ENCODE peak calls at places on chromosome 2, in six cellular contexts. One of them, this sample, is unnamed.

GRCh38 chr2:117850015-117850414 is 35.5 kb downstream of the DDX18 start:
- DNase-seq in kidney epithelial cell: no peak
- DNase-seq in DND-41: no peak
- DNase-seq in fibroblast of lung: no peak
- DNase-seq in choroid plexus epithelial cell: no peak
- DNase-seq in HL-60: no peak
- DNase-seq in this sample: no peak

GRCh38 chr2:191311627-191312026 is 66.4 kb downstream of the MYO1B start:
- DNase-seq in kidney epithelial cell: peak
- DNase-seq in DND-41: no peak
- DNase-seq in fibroblast of lung: peak
- DNase-seq in choroid plexus epithelial cell: peak
- DNase-seq in HL-60: no peak
- DNase-seq in this sample: no peak

GRCh38 chr2:179467111-179467510 is 202.5 kb upstream of the SESTD1 start:
- DNase-seq in kidney epithelial cell: no peak
- DNase-seq in DND-41: no peak
- DNase-seq in fibroblast of lung: peak
- DNase-seq in choroid plexus epithelial cell: peak
- DNase-seq in HL-60: no peak
- DNase-seq in this sample: no peak

GRCh38 chr2:23707096-23707495 is 219.8 kb downstream of the ATAD2B start:
- DNase-seq in kidney epithelial cell: no peak
- DNase-seq in DND-41: no peak
- DNase-seq in fibroblast of lung: no peak
- DNase-seq in choroid plexus epithelial cell: no peak
- DNase-seq in HL-60: no peak
- DNase-seq in this sample: no peak

GRCh38 chr2:140440815-140441214 is 1660.6 kb upstream of the NXPH2 start:
- DNase-seq in kidney epithelial cell: no peak
- DNase-seq in DND-41: no peak
- DNase-seq in fibroblast of lung: no peak
- DNase-seq in choroid plexus epithelial cell: no peak
- DNase-seq in HL-60: no peak
- DNase-seq in this sample: no peak

GRCh38 chr2:175251425-175252041 is 70.0 kb upstream of the ATP5MC3 start:
- DNase-seq in kidney epithelial cell: no peak
- DNase-seq in DND-41: peak
- DNase-seq in fibroblast of lung: peak
- DNase-seq in choroid plexus epithelial cell: peak
- DNase-seq in HL-60: peak
- DNase-seq in this sample: peak

GRCh38 chr2:220619525-220620267 is 952.4 kb downstream of the EPHA4 start:
- DNase-seq in kidney epithelial cell: peak
- DNase-seq in DND-41: no peak
- DNase-seq in fibroblast of lung: peak
- DNase-seq in choroid plexus epithelial cell: no peak
- DNase-seq in HL-60: no peak
- DNase-seq in this sample: no peak

GRCh38 chr2:191013617-191013875 is 425 bp downstream of the STAT1 start:
- DNase-seq in kidney epithelial cell: no peak
- DNase-seq in DND-41: peak
- DNase-seq in fibroblast of lung: no peak
- DNase-seq in choroid plexus epithelial cell: peak
- DNase-seq in HL-60: peak
- DNase-seq in this sample: no peak

GRCh38 chr2:133324150-133324561 is 244.1 kb downstream of the NCKAP5 start:
- DNase-seq in kidney epithelial cell: no peak
- DNase-seq in DND-41: no peak
- DNase-seq in fibroblast of lung: peak
- DNase-seq in choroid plexus epithelial cell: peak
- DNase-seq in HL-60: no peak
- DNase-seq in this sample: no peak

GRCh38 chr2:56040834-56041233 is 117.3 kb upstream of the EFEMP1 start:
- DNase-seq in kidney epithelial cell: no peak
- DNase-seq in DND-41: no peak
- DNase-seq in fibroblast of lung: no peak
- DNase-seq in choroid plexus epithelial cell: no peak
- DNase-seq in HL-60: no peak
- DNase-seq in this sample: no peak

GRCh38 chr2:72915076-72915906 is 2.0 kb upstream of the EMX1 start:
- DNase-seq in kidney epithelial cell: no peak
- DNase-seq in DND-41: no peak
- DNase-seq in fibroblast of lung: no peak
- DNase-seq in choroid plexus epithelial cell: no peak
- DNase-seq in HL-60: no peak
- DNase-seq in this sample: no peak
- H3K4me3 ChIP-seq in kidney epithelial cell: no peak
- H3K4me3 ChIP-seq in DND-41: no peak
- H3K4me3 ChIP-seq in fibroblast of lung: no peak
- H3K4me3 ChIP-seq in choroid plexus epithelial cell: no peak
- H3K4me3 ChIP-seq in HL-60: no peak
- H3K4me3 ChIP-seq in this sample: peak

GRCh38 chr2:238914648-238915015 is 66.7 kb downstream of the TWIST2 start:
- DNase-seq in kidney epithelial cell: no peak
- DNase-seq in DND-41: no peak
- DNase-seq in fibroblast of lung: peak
- DNase-seq in choroid plexus epithelial cell: peak
- DNase-seq in HL-60: no peak
- DNase-seq in this sample: no peak
- H3K4me3 ChIP-seq in kidney epithelial cell: no peak
- H3K4me3 ChIP-seq in DND-41: no peak
- H3K4me3 ChIP-seq in fibroblast of lung: no peak
- H3K4me3 ChIP-seq in choroid plexus epithelial cell: no peak
- H3K4me3 ChIP-seq in HL-60: no peak
- H3K4me3 ChIP-seq in this sample: no peak

GRCh38 chr2:241844831-241845578 is 13.7 kb downstream of the PDCD1 start:
- DNase-seq in kidney epithelial cell: no peak
- DNase-seq in DND-41: no peak
- DNase-seq in fibroblast of lung: no peak
- DNase-seq in choroid plexus epithelial cell: no peak
- DNase-seq in HL-60: no peak
- DNase-seq in this sample: no peak

GRCh38 chr2:241842067-241842415 is 16.7 kb downstream of the PDCD1 start:
- DNase-seq in kidney epithelial cell: no peak
- DNase-seq in DND-41: no peak
- DNase-seq in fibroblast of lung: no peak
- DNase-seq in choroid plexus epithelial cell: no peak
- DNase-seq in HL-60: no peak
- DNase-seq in this sample: no peak

GRCh38 chr2:241843321-241844065 is 15.2 kb downstream of the PDCD1 start:
- DNase-seq in kidney epithelial cell: no peak
- DNase-seq in DND-41: no peak
- DNase-seq in fibroblast of lung: no peak
- DNase-seq in choroid plexus epithelial cell: no peak
- DNase-seq in HL-60: no peak
- DNase-seq in this sample: no peak

GRCh38 chr2:241842620-241843211 is 16.0 kb downstream of the PDCD1 start:
- DNase-seq in kidney epithelial cell: no peak
- DNase-seq in DND-41: no peak
- DNase-seq in fibroblast of lung: no peak
- DNase-seq in choroid plexus epithelial cell: no peak
- DNase-seq in HL-60: peak
- DNase-seq in this sample: no peak

GRCh38 chr2:241844066-241844728 is 14.5 kb downstream of the PDCD1 start:
- DNase-seq in kidney epithelial cell: no peak
- DNase-seq in DND-41: peak
- DNase-seq in fibroblast of lung: peak
- DNase-seq in choroid plexus epithelial cell: peak
- DNase-seq in HL-60: peak
- DNase-seq in this sample: no peak
- H3K4me3 ChIP-seq in kidney epithelial cell: peak
- H3K4me3 ChIP-seq in DND-41: no peak
- H3K4me3 ChIP-seq in fibroblast of lung: peak
- H3K4me3 ChIP-seq in choroid plexus epithelial cell: peak
- H3K4me3 ChIP-seq in HL-60: no peak
- H3K4me3 ChIP-seq in this sample: peak

GRCh38 chr2:28368417-28368798 is 24.2 kb upstream of the FOSL2 start:
- DNase-seq in kidney epithelial cell: no peak
- DNase-seq in DND-41: no peak
- DNase-seq in fibroblast of lung: no peak
- DNase-seq in choroid plexus epithelial cell: no peak
- DNase-seq in HL-60: no peak
- DNase-seq in this sample: no peak

GRCh38 chr2:28366149-28366495 is 26.5 kb upstream of the FOSL2 start:
- DNase-seq in kidney epithelial cell: no peak
- DNase-seq in DND-41: no peak
- DNase-seq in fibroblast of lung: no peak
- DNase-seq in choroid plexus epithelial cell: no peak
- DNase-seq in HL-60: no peak
- DNase-seq in this sample: no peak

GRCh38 chr2:28365158-28365557 is 27.5 kb upstream of the FOSL2 start:
- DNase-seq in kidney epithelial cell: no peak
- DNase-seq in DND-41: peak
- DNase-seq in fibroblast of lung: no peak
- DNase-seq in choroid plexus epithelial cell: no peak
- DNase-seq in HL-60: no peak
- DNase-seq in this sample: no peak

GRCh38 chr2:28367667-28368416 is 24.8 kb upstream of the FOSL2 start:
- DNase-seq in kidney epithelial cell: no peak
- DNase-seq in DND-41: no peak
- DNase-seq in fibroblast of lung: no peak
- DNase-seq in choroid plexus epithelial cell: no peak
- DNase-seq in HL-60: no peak
- DNase-seq in this sample: no peak

GRCh38 chr2:28366496-28367282 is 26.0 kb upstream of the FOSL2 start:
- DNase-seq in kidney epithelial cell: no peak
- DNase-seq in DND-41: peak
- DNase-seq in fibroblast of lung: peak
- DNase-seq in choroid plexus epithelial cell: peak
- DNase-seq in HL-60: peak
- DNase-seq in this sample: peak
- H3K4me3 ChIP-seq in kidney epithelial cell: no peak
- H3K4me3 ChIP-seq in DND-41: no peak
- H3K4me3 ChIP-seq in fibroblast of lung: no peak
- H3K4me3 ChIP-seq in choroid plexus epithelial cell: no peak
- H3K4me3 ChIP-seq in HL-60: no peak
- H3K4me3 ChIP-seq in this sample: peak

GRCh38 chr2:242031481-242032019 is 162.0 kb downstream of the RTP5 start:
- DNase-seq in kidney epithelial cell: peak
- DNase-seq in DND-41: peak
- DNase-seq in fibroblast of lung: peak
- DNase-seq in choroid plexus epithelial cell: peak
- DNase-seq in HL-60: peak
- DNase-seq in this sample: peak
- H3K4me3 ChIP-seq in kidney epithelial cell: no peak
- H3K4me3 ChIP-seq in DND-41: no peak
- H3K4me3 ChIP-seq in fibroblast of lung: no peak
- H3K4me3 ChIP-seq in choroid plexus epithelial cell: no peak
- H3K4me3 ChIP-seq in HL-60: no peak
- H3K4me3 ChIP-seq in this sample: no peak

This sample was measured in Jurkat, Clone E6-1.